ENCODE peak calls at places on chromosomes 2 and 18, in seven cellular contexts. G is spleen; D is transverse colon; V is effector memory CD4-positive, alpha-beta T cell; F is PC-3; Y is fibroblast of lung; Q is mesendoderm. N is an unnamed sample.

GRCh38 chr2:159551811-159552210 is 64.5 kb downstream of the BAZ2B start:
- DNase-seq in G (no peak), D (no peak), V (no peak), F (no peak), Y (peak), Q (no peak), N (no peak)

GRCh38 chr2:213122730-213123129 is 28.7 kb downstream of the IKZF2 start:
- DNase-seq in G (no peak), D (no peak), V (no peak), F (peak), Y (no peak), Q (no peak), N (no peak)

GRCh38 chr18:69717586-69717985 is 230.1 kb downstream of the CD226 start:
- DNase-seq in G (no peak), D (no peak), V (no peak), F (no peak), Y (no peak), Q (peak), N (no peak)

GRCh38 chr2:229170907-229171306 is 100.2 kb downstream of the PID1 start:
- DNase-seq in G (no peak), D (no peak), V (no peak), F (no peak), Y (no peak), Q (no peak), N (no peak)

GRCh38 chr2:28539095-28539494 is 43.2 kb downstream of the PLB1 start:
- DNase-seq in G (no peak), D (peak), V (no peak), F (no peak), Y (no peak), Q (no peak), N (no peak)

GRCh38 chr2:85394256-85394655 is 15.9 kb downstream of the CAPG start:
- DNase-seq in G (peak), D (no peak), V (no peak), F (no peak), Y (no peak), Q (no peak), N (no peak)

GRCh38 chr18:38369772-38370690 is 804.4 kb upstream of the CELF4 start:
- DNase-seq in G (no peak), D (no peak), V (no peak), F (no peak), Y (no peak), Q (no peak), N (no peak)

GRCh38 chr2:73985318-73986084 is 791 bp downstream of the TET3 start:
- DNase-seq in G (peak), D (peak), V (peak), F (peak), Y (no peak), Q (no peak), N (no peak)

GRCh38 chr2:62406573-62407043 is 99.4 kb downstream of the TMEM17 start:
- DNase-seq in G (no peak), D (no peak), V (no peak), F (no peak), Y (no peak), Q (no peak), N (no peak)

GRCh38 chr2:33247325-33247724 is 229.1 kb upstream of the RASGRP3 start:
- DNase-seq in G (no peak), D (no peak), V (no peak), F (no peak), Y (no peak), Q (no peak), N (no peak)

DNA sequence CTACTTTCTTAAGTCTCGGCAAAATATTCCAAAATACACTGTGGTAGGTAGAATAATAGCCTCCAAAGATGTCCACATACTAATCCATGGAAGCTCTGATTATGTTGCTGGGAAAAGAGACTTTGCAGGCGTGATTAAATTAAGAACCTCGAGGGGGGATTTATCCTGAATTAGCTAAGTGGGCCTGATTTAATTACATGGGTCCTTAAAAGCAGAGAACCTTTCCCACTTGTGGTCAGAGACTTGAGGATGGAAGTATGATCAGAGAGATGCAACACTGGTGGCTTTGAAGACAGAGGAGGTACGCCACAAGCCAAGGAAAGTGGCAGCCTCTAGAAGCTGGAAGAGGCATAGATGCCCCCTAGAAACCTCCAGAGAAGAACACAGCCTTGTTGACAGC is 2.8 kb downstream of the DYM start:
- DNase-seq in G (no peak), D (no peak), V (no peak), F (no peak), Y (no peak), Q (no peak), N (no peak)
- H3K27ac ChIP-seq in G (no peak), D (no peak), V (no peak), F (no peak), Y (no peak), Q (no peak), N (no peak)

DNA sequence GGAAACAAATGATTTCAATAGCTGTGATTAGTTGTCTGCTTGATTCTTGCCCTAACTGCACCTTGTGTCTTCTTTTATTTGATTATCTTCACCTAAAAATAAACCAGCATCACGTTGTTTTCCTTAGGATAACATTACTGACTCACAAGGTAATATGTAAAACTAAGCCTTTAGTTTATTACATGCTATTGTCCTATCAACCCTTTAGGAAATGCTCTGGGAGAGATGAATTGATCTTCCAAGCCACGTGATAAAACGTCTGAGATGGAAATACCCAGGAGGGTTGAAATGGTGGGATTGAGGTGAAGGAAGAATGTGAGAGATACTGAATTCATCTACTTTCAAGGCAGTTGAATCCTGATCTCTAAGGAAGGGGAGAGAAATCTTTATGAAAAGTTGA is 34.5 kb upstream of the TMEM178A start:
- DNase-seq in G (no peak), D (no peak), V (no peak), F (no peak), Y (peak), Q (no peak), N (no peak)
- H3K4me3 ChIP-seq in G (no peak), D (no peak), V (no peak), F (no peak), Y (no peak), Q (no peak), N (no peak)

GRCh38 chr2:36427790-36428243 is 72.2 kb downstream of the CRIM1 start:
- DNase-seq in G (peak), D (no peak), V (no peak), F (peak), Y (peak), Q (no peak), N (no peak)
- H3K27ac ChIP-seq in G (no peak), D (no peak), V (no peak), F (no peak), Y (peak), Q (no peak), N (no peak)

GRCh38 chr2:45013229-45014015 is 4.2 kb upstream of the SIX2 start:
- DNase-seq in G (no peak), D (no peak), V (no peak), F (no peak), Y (no peak), Q (no peak), N (no peak)

GRCh38 chr2:45014016-45014702 is 4.9 kb upstream of the SIX2 start:
- DNase-seq in G (no peak), D (peak), V (no peak), F (no peak), Y (peak), Q (peak), N (no peak)

GRCh38 chr2:45011621-45012602 is 2.7 kb upstream of the SIX2 start:
- DNase-seq in G (no peak), D (no peak), V (no peak), F (no peak), Y (no peak), Q (no peak), N (no peak)

GRCh38 chr2:45010706-45011036 is 1.4 kb upstream of the SIX2 start:
- DNase-seq in G (no peak), D (no peak), V (no peak), F (no peak), Y (no peak), Q (no peak), N (no peak)

GRCh38 chr2:45012733-45013132 is 3.5 kb upstream of the SIX2 start:
- DNase-seq in G (no peak), D (no peak), V (no peak), F (no peak), Y (no peak), Q (no peak), N (no peak)
- H3K4me3 ChIP-seq in G (peak), D (no peak), V (no peak), F (no peak), Y (no peak), Q (no peak), N (no peak)

GRCh38 chr2:217886720-217887309 is 116.0 kb downstream of the TNS1 start:
- DNase-seq in G (peak), D (peak), V (peak), F (peak), Y (peak), Q (peak), N (peak)

GRCh38 chr2:217890445-217890844 is 112.3 kb downstream of the TNS1 start:
- DNase-seq in G (no peak), D (no peak), V (no peak), F (no peak), Y (peak), Q (peak), N (peak)

GRCh38 chr2:217887841-217888665 is 114.7 kb downstream of the TNS1 start:
- DNase-seq in G (peak), D (no peak), V (no peak), F (no peak), Y (peak), Q (peak), N (no peak)

GRCh38 chr2:217892560-217892959 is 110.2 kb downstream of the TNS1 start:
- DNase-seq in G (no peak), D (no peak), V (no peak), F (no peak), Y (no peak), Q (no peak), N (no peak)

GRCh38 chr2:217889656-217890055 is 113.1 kb downstream of the TNS1 start:
- DNase-seq in G (no peak), D (no peak), V (no peak), F (no peak), Y (no peak), Q (no peak), N (no peak)
- H3K27ac ChIP-seq in G (no peak), D (no peak), V (no peak), F (no peak), Y (no peak), Q (no peak), N (no peak)

GRCh38 chr18:48931680-48932461 is 18.9 kb downstream of the SMAD7 start:
- DNase-seq in G (no peak), D (peak), V (no peak), F (no peak), Y (no peak), Q (peak), N (no peak)
- H3K4me3 ChIP-seq in G (no peak), D (no peak), V (peak), F (no peak), Y (no peak), Q (no peak), N (no peak)

GRCh38 chr18:8174758-8175157 is 434.5 kb upstream of the RAB12 start:
- DNase-seq in G (no peak), D (no peak), V (no peak), F (no peak), Y (no peak), Q (no peak), N (no peak)

GRCh38 chr18:8175486-8176061 is 433.7 kb upstream of the RAB12 start:
- DNase-seq in G (no peak), D (no peak), V (no peak), F (no peak), Y (no peak), Q (no peak), N (no peak)

GRCh38 chr18:8176554-8176953 is 432.7 kb upstream of the RAB12 start:
- DNase-seq in G (no peak), D (no peak), V (no peak), F (no peak), Y (no peak), Q (peak), N (no peak)

GRCh38 chr18:8177330-8178016 is 431.8 kb upstream of the RAB12 start:
- DNase-seq in G (no peak), D (no peak), V (no peak), F (peak), Y (peak), Q (peak), N (no peak)

GRCh38 chr18:8176105-8176504 is 433.1 kb upstream of the RAB12 start:
- DNase-seq in G (no peak), D (no peak), V (no peak), F (no peak), Y (no peak), Q (no peak), N (no peak)
- H3K27ac ChIP-seq in G (peak), D (no peak), V (no peak), F (no peak), Y (no peak), Q (no peak), N (no peak)

GRCh38 chr18:79926715-79927596 is 24.5 kb downstream of the SLC66A2 start:
- DNase-seq in G (peak), D (peak), V (no peak), F (no peak), Y (no peak), Q (no peak), N (no peak)
- H3K4me3 ChIP-seq in G (no peak), D (no peak), V (no peak), F (no peak), Y (no peak), Q (no peak), N (no peak)

N was measured in AG04450.